ENCODE peak calls at places on chromosomes 2 and 18, in seven cellular contexts. One of them, this sample, is unnamed.

GRCh38 chr2:176614049-176614448 is 344.8 kb downstream of the MTX2 start:
- DNase-seq in thyroid gland: no peak
- DNase-seq in A549: no peak
- DNase-seq in lung: no peak
- DNase-seq in ascending aorta: no peak
- DNase-seq in heart right ventricle: no peak
- DNase-seq in aorta: no peak
- DNase-seq in this sample: no peak

GRCh38 chr2:121617042-121617599 is 32.1 kb downstream of the CLASP1 start:
- DNase-seq in ascending aorta: no peak
- DNase-seq in lung: no peak
- DNase-seq in A549: no peak
- DNase-seq in heart right ventricle: no peak
- DNase-seq in aorta: no peak
- DNase-seq in thyroid gland: no peak
- DNase-seq in this sample: no peak

GRCh38 chr2:167144179-167144898 is 256.1 kb downstream of the XIRP2 start:
- DNase-seq in aorta: no peak
- DNase-seq in heart right ventricle: no peak
- DNase-seq in lung: no peak
- DNase-seq in ascending aorta: no peak
- DNase-seq in thyroid gland: no peak
- DNase-seq in A549: no peak
- DNase-seq in this sample: no peak

GRCh38 chr2:175027755-175028154 is 22.6 kb upstream of the CHN1 start:
- DNase-seq in aorta: no peak
- DNase-seq in ascending aorta: no peak
- DNase-seq in A549: no peak
- DNase-seq in thyroid gland: peak; percentile 35
- DNase-seq in heart right ventricle: no peak
- DNase-seq in lung: no peak
- DNase-seq in this sample: no peak

GRCh38 chr2:102112692-102113665 is 29.6 kb upstream of the IL1R1 start:
- DNase-seq in heart right ventricle: no peak
- DNase-seq in A549: no peak
- DNase-seq in thyroid gland: no peak
- DNase-seq in lung: no peak
- DNase-seq in ascending aorta: no peak
- DNase-seq in aorta: no peak
- DNase-seq in this sample: no peak

GRCh38 chr18:51150430-51150746 is 47.1 kb downstream of the MEX3C start:
- DNase-seq in aorta: no peak
- DNase-seq in ascending aorta: no peak
- DNase-seq in thyroid gland: no peak
- DNase-seq in lung: no peak
- DNase-seq in A549: no peak
- DNase-seq in heart right ventricle: no peak
- DNase-seq in this sample: no peak

GRCh38 chr2:215698566-215698965 is 262.7 kb upstream of the FN1 start:
- DNase-seq in aorta: no peak
- DNase-seq in thyroid gland: peak; percentile 67
- DNase-seq in lung: peak; percentile 41
- DNase-seq in heart right ventricle: no peak
- DNase-seq in ascending aorta: no peak
- DNase-seq in A549: no peak
- DNase-seq in this sample: no peak

GRCh38 chr2:134247679-134248078 is 6.2 kb upstream of the MGAT5 start:
- DNase-seq in heart right ventricle: no peak
- DNase-seq in thyroid gland: no peak
- DNase-seq in aorta: no peak
- DNase-seq in A549: no peak
- DNase-seq in ascending aorta: no peak
- DNase-seq in lung: no peak
- DNase-seq in this sample: no peak

GRCh38 chr2:46434851-46435273 is 44.5 kb upstream of the TMEM247 start:
- DNase-seq in lung: no peak
- DNase-seq in A549: no peak
- DNase-seq in aorta: no peak
- DNase-seq in ascending aorta: no peak
- DNase-seq in thyroid gland: no peak
- DNase-seq in heart right ventricle: no peak
- DNase-seq in this sample: no peak

GRCh38 chr2:215727507-215728503 is 285.5 kb downstream of the MREG start:
- DNase-seq in ascending aorta: no peak
- DNase-seq in A549: no peak
- DNase-seq in heart right ventricle: no peak
- DNase-seq in thyroid gland: no peak
- DNase-seq in lung: no peak
- DNase-seq in aorta: no peak
- DNase-seq in this sample: peak; percentile 83

GRCh38 chr2:221571391-221572179 is 519 bp downstream of the EPHA4 start:
- DNase-seq in aorta: peak; percentile 51
- DNase-seq in A549: peak; percentile 12
- DNase-seq in heart right ventricle: peak; percentile 51
- DNase-seq in thyroid gland: peak; percentile 42
- DNase-seq in ascending aorta: no peak
- DNase-seq in lung: no peak
- DNase-seq in this sample: peak; percentile 44

GRCh38 chr2:216319771-216320170 is 52.5 kb downstream of the MARCHF4 start:
- DNase-seq in heart right ventricle: no peak
- DNase-seq in thyroid gland: no peak
- DNase-seq in lung: no peak
- DNase-seq in ascending aorta: no peak
- DNase-seq in A549: no peak
- DNase-seq in aorta: no peak
- DNase-seq in this sample: no peak

GRCh38 chr2:53724511-53724910 is 43.1 kb upstream of the CHAC2 start:
- DNase-seq in heart right ventricle: no peak
- DNase-seq in aorta: no peak
- DNase-seq in thyroid gland: no peak
- DNase-seq in A549: no peak
- DNase-seq in ascending aorta: no peak
- DNase-seq in lung: no peak
- DNase-seq in this sample: no peak

GRCh38 chr2:119066272-119066804 is 92.2 kb downstream of the C1QL2 start:
- DNase-seq in thyroid gland: no peak
- DNase-seq in aorta: no peak
- DNase-seq in ascending aorta: no peak
- DNase-seq in lung: no peak
- DNase-seq in heart right ventricle: no peak
- DNase-seq in A549: no peak
- DNase-seq in this sample: peak; percentile 61

GRCh38 chr2:39141346-39142011 is 20.6 kb upstream of the SOS1 start:
- DNase-seq in aorta: no peak
- DNase-seq in heart right ventricle: no peak
- DNase-seq in ascending aorta: no peak
- DNase-seq in lung: no peak
- DNase-seq in A549: no peak
- DNase-seq in thyroid gland: peak; percentile 32
- DNase-seq in this sample: peak; percentile 77

GRCh38 chr18:44811586-44812125 is 131.0 kb downstream of the SETBP1 start:
- DNase-seq in aorta: no peak
- DNase-seq in lung: no peak
- DNase-seq in A549: no peak
- DNase-seq in heart right ventricle: no peak
- DNase-seq in ascending aorta: no peak
- DNase-seq in thyroid gland: no peak
- DNase-seq in this sample: no peak

GRCh38 chr2:26970928-26971627 is 641 bp downstream of the MAPRE3 start:
- DNase-seq in lung: no peak
- DNase-seq in aorta: peak; percentile 52
- DNase-seq in A549: peak; percentile 46
- DNase-seq in ascending aorta: no peak
- DNase-seq in thyroid gland: peak; percentile 26
- DNase-seq in heart right ventricle: no peak
- DNase-seq in this sample: no peak

GRCh38 chr2:123958011-123958410 is 67.1 kb upstream of the CNTNAP5 start:
- DNase-seq in thyroid gland: no peak
- DNase-seq in lung: no peak
- DNase-seq in aorta: no peak
- DNase-seq in A549: no peak
- DNase-seq in heart right ventricle: no peak
- DNase-seq in ascending aorta: no peak
- DNase-seq in this sample: peak; percentile 74

GRCh38 chr18:13628211-13628610 is 98.1 kb downstream of the FAM210A start:
- DNase-seq in A549: no peak
- DNase-seq in thyroid gland: no peak
- DNase-seq in ascending aorta: no peak
- DNase-seq in aorta: no peak
- DNase-seq in heart right ventricle: no peak
- DNase-seq in lung: no peak
- DNase-seq in this sample: no peak

GRCh38 chr2:121944072-121944829 is 188.8 kb downstream of the TSN start:
- DNase-seq in heart right ventricle: no peak
- DNase-seq in aorta: no peak
- DNase-seq in thyroid gland: no peak
- DNase-seq in ascending aorta: no peak
- DNase-seq in lung: no peak
- DNase-seq in A549: peak; percentile 14
- DNase-seq in this sample: peak; percentile 85

GRCh38 chr2:228466851-228467250 is 285.4 kb upstream of the SPHKAP start:
- DNase-seq in ascending aorta: no peak
- DNase-seq in A549: no peak
- DNase-seq in thyroid gland: no peak
- DNase-seq in lung: no peak
- DNase-seq in heart right ventricle: no peak
- DNase-seq in aorta: no peak
- DNase-seq in this sample: no peak
- H3K9me3 ChIP-seq in ascending aorta: no peaks in the 10 kb centered on the region
- H3K9me3 ChIP-seq in A549: peaks cover 3% of the 10 kb centered on the region
- H3K9me3 ChIP-seq in thyroid gland: no peaks in the 10 kb centered on the region
- H3K9me3 ChIP-seq in lung: no peaks in the 10 kb centered on the region
- H3K9me3 ChIP-seq in heart right ventricle: no peaks in the 10 kb centered on the region
- H3K9me3 ChIP-seq in aorta: peaks cover 5% of the 10 kb centered on the region
- H3K9me3 ChIP-seq in this sample: no peaks in the 10 kb centered on the region

GRCh38 chr2:127064642-127065250 is 42.2 kb downstream of the BIN1 start:
- DNase-seq in thyroid gland: peak; percentile 65
- DNase-seq in A549: peak; percentile 98
- DNase-seq in ascending aorta: peak; percentile 88
- DNase-seq in lung: peak; percentile 86
- DNase-seq in aorta: peak; percentile 97
- DNase-seq in heart right ventricle: peak; percentile 87
- DNase-seq in this sample: peak; percentile 98

GRCh38 chr2:127065299-127065931 is 41.5 kb downstream of the BIN1 start:
- DNase-seq in A549: no peak
- DNase-seq in ascending aorta: no peak
- DNase-seq in aorta: no peak
- DNase-seq in lung: no peak
- DNase-seq in heart right ventricle: no peak
- DNase-seq in thyroid gland: no peak
- DNase-seq in this sample: no peak

GRCh38 chr2:127065932-127066318 is 41.0 kb downstream of the BIN1 start:
- DNase-seq in A549: no peak
- DNase-seq in lung: no peak
- DNase-seq in thyroid gland: no peak
- DNase-seq in ascending aorta: no peak
- DNase-seq in aorta: no peak
- DNase-seq in heart right ventricle: no peak
- DNase-seq in this sample: no peak

GRCh38 chr2:127061377-127062273 is 45.3 kb downstream of the BIN1 start:
- DNase-seq in A549: no peak
- DNase-seq in heart right ventricle: no peak
- DNase-seq in aorta: no peak
- DNase-seq in ascending aorta: no peak
- DNase-seq in lung: no peak
- DNase-seq in thyroid gland: no peak
- DNase-seq in this sample: no peak

DNA sequence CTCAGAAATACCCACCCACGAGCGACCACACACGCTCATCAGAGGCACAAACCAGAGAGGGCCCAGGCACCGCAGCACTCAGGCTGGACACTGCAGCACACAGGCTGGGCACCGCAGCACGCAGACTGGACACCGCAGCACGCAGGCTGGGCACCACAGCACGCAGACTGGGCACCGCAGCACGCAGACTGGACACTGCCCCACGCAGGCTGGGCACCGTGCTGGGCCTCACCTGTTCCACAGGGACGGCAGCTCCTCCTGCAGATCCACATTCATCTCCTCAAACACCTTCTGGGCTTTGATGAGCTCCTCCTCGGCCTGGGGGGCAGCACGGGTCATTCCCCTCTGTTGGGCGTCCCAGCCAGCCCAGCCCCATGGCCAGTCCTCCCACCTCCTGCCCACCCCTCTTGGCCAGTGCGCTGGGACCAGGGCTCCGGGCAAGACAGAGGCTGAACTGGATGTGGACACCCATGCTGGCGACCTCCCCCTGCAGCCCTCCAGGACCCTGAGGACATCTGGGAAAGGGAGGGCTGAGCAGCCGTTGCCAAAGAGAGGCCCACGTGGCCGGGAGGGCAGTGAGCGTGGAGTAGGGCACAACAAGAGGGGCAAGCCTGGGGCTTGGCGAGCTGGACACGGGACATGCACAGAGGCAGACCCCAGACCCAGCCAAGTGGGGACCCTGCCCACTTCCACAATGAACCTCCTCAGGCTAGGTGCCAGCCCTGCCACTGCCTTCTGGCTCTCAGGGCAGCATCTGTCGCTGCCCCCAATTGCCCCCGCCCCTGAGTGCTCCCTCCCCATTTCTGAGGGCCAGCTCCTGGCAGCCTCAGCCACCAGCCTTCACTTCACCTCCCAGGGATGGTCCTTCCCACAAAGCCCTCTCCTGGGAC is 43.0 kb downstream of the BIN1 start:
- DNase-seq in ascending aorta: no peak
- DNase-seq in lung: no peak
- DNase-seq in heart right ventricle: no peak
- DNase-seq in A549: no peak
- DNase-seq in thyroid gland: no peak
- DNase-seq in aorta: no peak
- DNase-seq in this sample: no peak
- H3K4me3 ChIP-seq in ascending aorta: peak overlapping the region; percentile 25
- H3K4me3 ChIP-seq in lung: no peak overlapping the region
- H3K4me3 ChIP-seq in heart right ventricle: no peak overlapping the region
- H3K4me3 ChIP-seq in A549: no peak overlapping the region
- H3K4me3 ChIP-seq in thyroid gland: no peak overlapping the region
- H3K4me3 ChIP-seq in aorta: no peak overlapping the region
- H3K4me3 ChIP-seq in this sample: no peak overlapping the region

DNA sequence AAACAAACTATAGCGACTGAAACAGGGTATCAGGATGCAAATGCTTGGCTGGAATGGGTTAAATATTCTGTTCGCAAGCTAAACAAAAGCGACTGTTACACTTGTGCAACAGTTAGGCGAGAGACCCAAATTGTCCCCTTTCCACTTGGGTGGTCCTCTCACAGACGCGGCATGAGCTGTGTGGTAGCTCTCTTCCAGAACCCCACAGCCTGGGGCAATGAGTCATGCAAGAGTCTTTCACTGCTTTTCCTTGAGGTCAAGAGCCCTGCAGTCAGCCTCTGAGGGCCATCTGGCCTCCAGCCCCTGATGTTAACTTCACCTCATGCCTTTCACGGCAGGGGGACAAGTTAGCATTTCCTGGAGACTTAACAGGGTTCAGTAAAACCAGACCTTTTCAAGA is 25.7 kb downstream of the SULT1C4 start:
- DNase-seq in lung: no peak
- DNase-seq in ascending aorta: no peak
- DNase-seq in aorta: no peak
- DNase-seq in thyroid gland: no peak
- DNase-seq in A549: no peak
- DNase-seq in heart right ventricle: no peak
- DNase-seq in this sample: no peak
- H3K9me3 ChIP-seq in lung: peaks cover 26% of the 10 kb centered on the region
- H3K9me3 ChIP-seq in ascending aorta: peaks cover 25% of the 10 kb centered on the region
- H3K9me3 ChIP-seq in aorta: peaks cover 12% of the 10 kb centered on the region
- H3K9me3 ChIP-seq in thyroid gland: no peaks in the 10 kb centered on the region
- H3K9me3 ChIP-seq in A549: peaks cover 18% of the 10 kb centered on the region
- H3K9me3 ChIP-seq in heart right ventricle: no peaks in the 10 kb centered on the region
- H3K9me3 ChIP-seq in this sample: peaks cover 8% of the 10 kb centered on the region

GRCh38 chr18:35174093-35174731 is 66.6 kb upstream of the ZNF397 start:
- DNase-seq in lung: no peak
- DNase-seq in ascending aorta: no peak
- DNase-seq in heart right ventricle: no peak
- DNase-seq in A549: no peak
- DNase-seq in thyroid gland: no peak
- DNase-seq in aorta: no peak
- DNase-seq in this sample: no peak
- H3K4me3 ChIP-seq in lung: no peak overlapping the region
- H3K4me3 ChIP-seq in ascending aorta: no peak overlapping the region
- H3K4me3 ChIP-seq in heart right ventricle: no peak overlapping the region
- H3K4me3 ChIP-seq in A549: no peak overlapping the region
- H3K4me3 ChIP-seq in thyroid gland: no peak overlapping the region
- H3K4me3 ChIP-seq in aorta: no peak overlapping the region
- H3K4me3 ChIP-seq in this sample: no peak overlapping the region

This sample was measured in PC-3.